ENCODE peak calls at places on chromosomes 5 and 9, in seven cellular contexts. C is breast epithelium, F is HCT116, O is stomach, Z is transverse colon, U is sigmoid colon, K is GM23338. T is an unnamed sample.

GRCh38 chr9:17580119-17580518 is 1.3 kb downstream of the SH3GL2 start:
- DNase-seq in O (no peak), U (no peak), C (no peak), Z (no peak), K (no peak), F (no peak), T (no peak)

GRCh38 chr5:32736842-32737241 is 25.7 kb downstream of the NPR3 start:
- DNase-seq in K (no peak), C (no peak), Z (no peak), F (no peak), U (no peak), O (no peak), T (no peak)

GRCh38 chr5:149820536-149821503 is 90.7 kb downstream of the PPARGC1B start:
- DNase-seq in F (no peak), U (no peak), O (no peak), K (no peak), C (no peak), Z (no peak), T (no peak)

GRCh38 chr9:101269596-101270324 is 115.0 kb downstream of the BAAT start:
- DNase-seq in U (no peak), C (no peak), O (no peak), K (peak), F (no peak), Z (no peak), T (peak)

GRCh38 chr9:33445389-33445881 is 2.0 kb downstream of the AQP3 start:
- DNase-seq in F (no peak), Z (peak), U (no peak), K (no peak), O (peak), C (peak), T (no peak)

GRCh38 chr9:124475158-124475867 is 25.1 kb downstream of the ADGRD2 start:
- DNase-seq in O (no peak), F (no peak), K (peak), Z (no peak), C (no peak), U (no peak), T (no peak)

GRCh38 chr5:124477577-124477976 is 268.9 kb downstream of the ZNF608 start:
- DNase-seq in U (no peak), C (no peak), K (no peak), F (no peak), O (no peak), Z (no peak), T (no peak)

GRCh38 chr5:142934335-142934734 is 164.2 kb downstream of the ARHGAP26 start:
- DNase-seq in U (no peak), O (no peak), Z (no peak), C (no peak), K (no peak), F (no peak), T (no peak)

GRCh38 chr5:33400675-33401074 is 40.1 kb upstream of the TARS1 start:
- DNase-seq in C (no peak), K (no peak), F (no peak), O (no peak), Z (no peak), U (no peak), T (no peak)

GRCh38 chr5:1999794-2000193 is 117.1 kb upstream of the IRX4 start:
- DNase-seq in U (no peak), O (no peak), F (no peak), K (no peak), Z (no peak), C (no peak), T (no peak)

GRCh38 chr9:36161187-36161586 is 8.0 kb upstream of the CCIN start:
- DNase-seq in K (no peak), U (no peak), C (no peak), Z (no peak), F (no peak), O (no peak), T (no peak)

GRCh38 chr9:130327781-130328348 is 62.3 kb downstream of the HMCN2 start:
- DNase-seq in F (no peak), C (no peak), Z (peak), U (peak), O (no peak), K (no peak), T (no peak)

GRCh38 chr5:136191304-136192014 is 1.5 kb downstream of the SMIM32 start:
- DNase-seq in O (no peak), Z (peak), F (no peak), U (peak), K (peak), C (no peak), T (peak)

GRCh38 chr9:87035868-87036267 is 88.6 kb upstream of the GAS1 start:
- DNase-seq in C (no peak), O (no peak), U (no peak), Z (no peak), K (no peak), F (no peak), T (no peak)

GRCh38 chr9:19431361-19432171 is 22.8 kb downstream of the ACER2 start:
- DNase-seq in K (no peak), F (no peak), C (no peak), U (peak), Z (no peak), O (no peak), T (peak)

GRCh38 chr5:113806823-113807222 is 293.3 kb downstream of the YTHDC2 start:
- DNase-seq in O (no peak), Z (no peak), U (no peak), K (no peak), F (no peak), C (no peak), T (no peak)

GRCh38 chr5:94690778-94691177 is 72.3 kb downstream of the SLF1 start:
- DNase-seq in C (no peak), U (no peak), F (no peak), O (no peak), Z (no peak), K (no peak), T (no peak)

GRCh38 chr5:133890776-133891280 is 77.6 kb downstream of the C5orf15 start:
- DNase-seq in F (no peak), O (no peak), Z (no peak), K (no peak), U (peak), C (no peak), T (no peak)

GRCh38 chr9:93634311-93635185 is 58.2 kb downstream of the PHF2 start:
- DNase-seq in U (peak), Z (no peak), C (no peak), K (no peak), F (no peak), O (no peak), T (no peak)

GRCh38 chr9:36341936-36342577 is 58.0 kb downstream of the RNF38 start:
- DNase-seq in K (no peak), U (no peak), Z (no peak), O (no peak), C (no peak), F (no peak), T (no peak)

GRCh38 chr9:125748511-125749099 is 1.4 kb downstream of the PBX3 start:
- DNase-seq in U (no peak), O (no peak), K (peak), F (no peak), Z (no peak), C (no peak), T (no peak)

GRCh38 chr9:98867434-98868168 is 60.1 kb downstream of the GALNT12 start:
- DNase-seq in C (no peak), F (no peak), Z (peak), K (no peak), O (peak), U (peak), T (no peak)
- TF ChIP-seq POLR2AphosphoS5 in C (peak), F (peak), Z (no peak), K (no peak), O (peak), U (peak), T (peak)

GRCh38 chr9:38020251-38021076 is 48.6 kb downstream of the SHB start:
- DNase-seq in K (no peak), Z (no peak), F (no peak), U (no peak), O (no peak), C (no peak), T (no peak)
- H3K27ac ChIP-seq in K (peak), Z (peak), F (no peak), U (peak), O (peak), C (no peak), T (no peak)

DNA sequence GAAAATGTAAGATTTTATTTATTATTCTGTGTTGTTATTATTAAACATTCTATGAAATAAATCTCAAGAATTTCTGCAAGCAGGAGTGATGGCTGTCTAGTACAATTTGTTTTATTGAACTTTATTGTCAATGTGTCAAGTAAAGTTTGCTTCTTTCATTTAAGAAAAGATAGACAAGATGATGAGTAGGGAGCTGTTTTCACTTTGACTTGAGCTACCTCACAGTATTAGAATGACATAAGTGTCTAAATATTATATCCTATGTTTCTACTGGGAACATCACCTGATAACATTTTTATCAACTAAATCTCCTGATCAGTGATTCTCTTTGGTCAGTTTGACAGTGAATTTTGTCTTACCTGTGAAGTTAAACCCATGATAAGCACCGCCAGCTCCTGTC is 12.7 kb upstream of the EDIL3 start:
- DNase-seq in K (no peak), Z (no peak), U (no peak), F (no peak), O (no peak), C (no peak), T (no peak)
- TF ChIP-seq POLR2AphosphoS5 in K (no peak), Z (no peak), U (no peak), F (no peak), O (no peak), C (no peak), T (no peak)

GRCh38 chr5:14155075-14155474 is 11.9 kb downstream of the TRIO start:
- DNase-seq in U (no peak), Z (no peak), O (no peak), F (no peak), K (no peak), C (no peak), T (no peak)
- H3K27ac ChIP-seq in U (peak), Z (peak), O (peak), F (no peak), K (no peak), C (peak), T (peak)

GRCh38 chr9:137580958-137581331 is 2.2 kb upstream of the DPH7 start:
- DNase-seq in O (no peak), Z (no peak), C (no peak), U (no peak), F (no peak), K (no peak), T (no peak)

GRCh38 chr9:137580209-137580957 is 1.7 kb upstream of the DPH7 start:
- DNase-seq in K (peak), C (no peak), F (no peak), U (no peak), O (no peak), Z (no peak), T (no peak)

GRCh38 chr9:137579259-137579604 is 507 bp upstream of the DPH7 start:
- DNase-seq in C (no peak), K (no peak), Z (no peak), O (no peak), F (no peak), U (no peak), T (peak)

GRCh38 chr9:137575725-137576411 is 2.9 kb downstream of the DPH7 start:
- DNase-seq in K (no peak), U (no peak), O (no peak), Z (no peak), C (no peak), F (no peak), T (no peak)

GRCh38 chr9:137578518-137579258 is at the start of gene DPH7:
- DNase-seq in Z (peak), U (peak), K (peak), C (peak), F (peak), O (peak), T (peak)
- TF ChIP-seq POLR2AphosphoS5 in Z (no peak), U (peak), K (peak), C (peak), F (peak), O (peak), T (peak)

DNA sequence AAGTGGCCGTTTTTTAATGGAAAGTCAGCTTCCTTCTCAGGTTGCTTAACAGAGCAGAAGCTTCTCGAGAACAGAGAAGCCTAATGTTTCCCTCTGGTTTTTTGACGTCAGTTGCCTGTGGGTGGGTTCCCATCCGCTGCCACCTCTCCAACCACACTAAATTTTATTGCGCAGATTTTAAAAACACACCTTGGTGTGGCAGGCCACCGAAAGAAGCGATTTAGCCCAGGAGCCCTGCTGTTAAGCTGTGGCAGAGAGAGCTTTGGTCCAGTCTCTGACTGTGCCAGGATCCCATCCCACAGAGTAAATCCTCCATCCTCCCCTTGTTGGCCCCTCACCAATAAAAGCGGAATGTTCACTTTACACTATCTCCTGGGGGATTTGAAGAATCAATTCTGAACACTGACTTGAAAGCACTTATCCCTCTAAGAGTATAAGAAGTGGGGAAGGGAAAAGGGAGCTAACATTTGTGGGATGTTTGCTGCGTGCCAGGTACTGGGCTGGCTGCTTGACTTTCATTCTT is 181.6 kb downstream of the AOPEP start:
- DNase-seq in Z (no peak), K (no peak), F (no peak), O (no peak), U (no peak), C (no peak), T (no peak)
- H3K27ac ChIP-seq in Z (peak), K (no peak), F (no peak), O (peak), U (peak), C (peak), T (peak)

T was measured in upper lobe of left lung.